ENCODE peak calls at places on chromosomes 3 and 15, in ten cellular contexts. One of them, this sample, is unnamed.

GRCh38 chr3:173932624-173933023 is 535.1 kb downstream of the NLGN1 start:
- DNase-seq in endodermal cell: peak; percentile 69
- DNase-seq in pancreas: no peak
- DNase-seq in cardiac muscle cell: peak; percentile 37
- DNase-seq in lower lobe of right lung: no peak
- DNase-seq in lung: no peak
- DNase-seq in neuronal stem cell: no peak
- DNase-seq in uterus: no peak
- DNase-seq in colonic mucosa: no peak
- DNase-seq in CD8-positive, alpha-beta memory T cell: no peak
- DNase-seq in this sample: no peak

GRCh38 chr3:11908981-11909698 is 62.5 kb upstream of the TAMM41 start:
- DNase-seq in colonic mucosa: no peak
- DNase-seq in cardiac muscle cell: no peak
- DNase-seq in lung: no peak
- DNase-seq in neuronal stem cell: no peak
- DNase-seq in endodermal cell: no peak
- DNase-seq in CD8-positive, alpha-beta memory T cell: no peak
- DNase-seq in lower lobe of right lung: no peak
- DNase-seq in uterus: no peak
- DNase-seq in pancreas: no peak
- DNase-seq in this sample: peak; percentile 50

GRCh38 chr3:172038823-172039222 is 555 bp upstream of the FNDC3B start:
- DNase-seq in uterus: peak; percentile 56
- DNase-seq in neuronal stem cell: no peak
- DNase-seq in lung: no peak
- DNase-seq in lower lobe of right lung: no peak
- DNase-seq in endodermal cell: peak; percentile 69
- DNase-seq in cardiac muscle cell: peak; percentile 81
- DNase-seq in colonic mucosa: no peak
- DNase-seq in pancreas: no peak
- DNase-seq in CD8-positive, alpha-beta memory T cell: no peak
- DNase-seq in this sample: no peak

GRCh38 chr3:189849262-189849661 is 218.1 kb downstream of the TP63 start:
- DNase-seq in lower lobe of right lung: no peak
- DNase-seq in endodermal cell: no peak
- DNase-seq in CD8-positive, alpha-beta memory T cell: no peak
- DNase-seq in pancreas: no peak
- DNase-seq in lung: no peak
- DNase-seq in colonic mucosa: no peak
- DNase-seq in cardiac muscle cell: no peak
- DNase-seq in neuronal stem cell: no peak
- DNase-seq in uterus: no peak
- DNase-seq in this sample: no peak

GRCh38 chr15:45021331-45021730 is 1.7 kb upstream of the SORD start:
- DNase-seq in pancreas: peak; percentile 56
- DNase-seq in lung: no peak
- DNase-seq in endodermal cell: no peak
- DNase-seq in CD8-positive, alpha-beta memory T cell: no peak
- DNase-seq in uterus: no peak
- DNase-seq in neuronal stem cell: no peak
- DNase-seq in lower lobe of right lung: no peak
- DNase-seq in colonic mucosa: no peak
- DNase-seq in cardiac muscle cell: no peak
- DNase-seq in this sample: no peak

GRCh38 chr15:88605507-88606436 is 15.4 kb upstream of the AEN start:
- DNase-seq in uterus: no peak
- DNase-seq in endodermal cell: peak; percentile 95
- DNase-seq in pancreas: peak; percentile 72
- DNase-seq in neuronal stem cell: peak; percentile 80
- DNase-seq in CD8-positive, alpha-beta memory T cell: no peak
- DNase-seq in colonic mucosa: no peak
- DNase-seq in lung: no peak
- DNase-seq in lower lobe of right lung: no peak
- DNase-seq in cardiac muscle cell: peak; percentile 50
- DNase-seq in this sample: peak; percentile 63

GRCh38 chr3:157081681-157082210 is 78.2 kb downstream of the CCNL1 start:
- DNase-seq in neuronal stem cell: peak; percentile 96
- DNase-seq in pancreas: peak; percentile 92
- DNase-seq in uterus: peak; percentile 90
- DNase-seq in lung: peak; percentile 87
- DNase-seq in colonic mucosa: peak; percentile 94
- DNase-seq in CD8-positive, alpha-beta memory T cell: peak; percentile 81
- DNase-seq in lower lobe of right lung: peak; percentile 92
- DNase-seq in cardiac muscle cell: peak; percentile 93
- DNase-seq in endodermal cell: peak; percentile 99
- DNase-seq in this sample: peak; percentile 94

GRCh38 chr15:62928242-62928995 is 114.1 kb upstream of the TPM1 start:
- DNase-seq in endodermal cell: no peak
- DNase-seq in colonic mucosa: no peak
- DNase-seq in lung: no peak
- DNase-seq in lower lobe of right lung: no peak
- DNase-seq in neuronal stem cell: no peak
- DNase-seq in uterus: no peak
- DNase-seq in cardiac muscle cell: peak; percentile 93
- DNase-seq in CD8-positive, alpha-beta memory T cell: no peak
- DNase-seq in pancreas: no peak
- DNase-seq in this sample: no peak

GRCh38 chr3:58164199-58164879 is 46.4 kb downstream of the DNASE1L3 start:
- DNase-seq in cardiac muscle cell: peak; percentile 60
- DNase-seq in uterus: no peak
- DNase-seq in neuronal stem cell: no peak
- DNase-seq in CD8-positive, alpha-beta memory T cell: no peak
- DNase-seq in endodermal cell: no peak
- DNase-seq in colonic mucosa: peak; percentile 63
- DNase-seq in pancreas: peak; percentile 97
- DNase-seq in lower lobe of right lung: peak; percentile 82
- DNase-seq in lung: peak; percentile 75
- DNase-seq in this sample: peak; percentile 84

GRCh38 chr3:193595939-193596487 is 3.0 kb downstream of the OPA1 start:
- DNase-seq in endodermal cell: no peak
- DNase-seq in CD8-positive, alpha-beta memory T cell: no peak
- DNase-seq in lung: no peak
- DNase-seq in colonic mucosa: no peak
- DNase-seq in pancreas: no peak
- DNase-seq in cardiac muscle cell: no peak
- DNase-seq in lower lobe of right lung: no peak
- DNase-seq in neuronal stem cell: no peak
- DNase-seq in uterus: no peak
- DNase-seq in this sample: no peak

GRCh38 chr3:75321060-75321459 is 343.1 kb upstream of the FRG2C start:
- DNase-seq in colonic mucosa: no peak
- DNase-seq in uterus: no peak
- DNase-seq in endodermal cell: no peak
- DNase-seq in cardiac muscle cell: no peak
- DNase-seq in pancreas: no peak
- DNase-seq in neuronal stem cell: no peak
- DNase-seq in CD8-positive, alpha-beta memory T cell: no peak
- DNase-seq in lower lobe of right lung: no peak
- DNase-seq in lung: no peak
- DNase-seq in this sample: no peak

GRCh38 chr15:45064386-45064785 is 41.4 kb downstream of the SORD start:
- DNase-seq in pancreas: no peak
- DNase-seq in colonic mucosa: no peak
- DNase-seq in cardiac muscle cell: peak; percentile 46
- DNase-seq in neuronal stem cell: no peak
- DNase-seq in lower lobe of right lung: no peak
- DNase-seq in uterus: no peak
- DNase-seq in CD8-positive, alpha-beta memory T cell: no peak
- DNase-seq in lung: no peak
- DNase-seq in endodermal cell: no peak
- DNase-seq in this sample: no peak

GRCh38 chr3:112889357-112889756 is 42.7 kb upstream of the CD200R1L start:
- DNase-seq in lower lobe of right lung: no peak
- DNase-seq in pancreas: no peak
- DNase-seq in CD8-positive, alpha-beta memory T cell: no peak
- DNase-seq in uterus: no peak
- DNase-seq in lung: no peak
- DNase-seq in colonic mucosa: no peak
- DNase-seq in endodermal cell: peak; percentile 53
- DNase-seq in cardiac muscle cell: no peak
- DNase-seq in neuronal stem cell: no peak
- DNase-seq in this sample: no peak

GRCh38 chr3:31227152-31227581 is 305.6 kb upstream of the STT3B start:
- DNase-seq in endodermal cell: no peak
- DNase-seq in pancreas: no peak
- DNase-seq in neuronal stem cell: no peak
- DNase-seq in colonic mucosa: no peak
- DNase-seq in lung: no peak
- DNase-seq in lower lobe of right lung: no peak
- DNase-seq in cardiac muscle cell: no peak
- DNase-seq in uterus: no peak
- DNase-seq in CD8-positive, alpha-beta memory T cell: no peak
- DNase-seq in this sample: no peak

GRCh38 chr3:69318410-69318809 is 67.5 kb downstream of the FRMD4B start:
- DNase-seq in colonic mucosa: no peak
- DNase-seq in pancreas: no peak
- DNase-seq in lung: no peak
- DNase-seq in lower lobe of right lung: no peak
- DNase-seq in cardiac muscle cell: no peak
- DNase-seq in endodermal cell: peak; percentile 21
- DNase-seq in uterus: no peak
- DNase-seq in CD8-positive, alpha-beta memory T cell: no peak
- DNase-seq in neuronal stem cell: no peak
- DNase-seq in this sample: no peak

GRCh38 chr15:88954431-88955277 is 41.5 kb upstream of the MFGE8 start:
- DNase-seq in lung: no peak
- DNase-seq in pancreas: no peak
- DNase-seq in endodermal cell: peak; percentile 51
- DNase-seq in lower lobe of right lung: no peak
- DNase-seq in cardiac muscle cell: peak; percentile 90
- DNase-seq in neuronal stem cell: no peak
- DNase-seq in CD8-positive, alpha-beta memory T cell: no peak
- DNase-seq in colonic mucosa: no peak
- DNase-seq in uterus: no peak
- DNase-seq in this sample: peak; percentile 90

DNA sequence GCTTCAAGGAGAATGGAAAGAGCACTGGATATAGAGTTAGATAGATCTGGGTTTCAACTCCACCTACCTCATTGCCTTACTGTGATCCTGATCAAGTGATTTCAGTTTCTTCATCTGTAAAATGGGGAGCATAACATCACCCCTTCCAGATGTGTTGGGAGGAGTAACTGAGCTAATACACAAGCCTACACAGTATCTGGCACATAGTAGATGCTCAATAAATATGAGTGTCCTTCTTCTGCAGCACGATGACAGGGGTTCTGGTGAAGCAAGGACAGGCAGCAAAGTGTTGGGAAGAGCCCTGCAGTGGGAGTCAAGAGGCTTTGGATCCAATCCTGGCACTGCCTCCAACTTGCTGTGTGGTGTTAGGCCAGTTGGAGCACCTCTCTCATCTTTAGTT is 270.0 kb downstream of the UACA start:
- DNase-seq in lower lobe of right lung: no peak
- DNase-seq in uterus: no peak
- DNase-seq in CD8-positive, alpha-beta memory T cell: no peak
- DNase-seq in cardiac muscle cell: no peak
- DNase-seq in endodermal cell: no peak
- DNase-seq in neuronal stem cell: no peak
- DNase-seq in lung: no peak
- DNase-seq in colonic mucosa: no peak
- DNase-seq in pancreas: no peak
- DNase-seq in this sample: peak; percentile 9
- H3K4me1 ChIP-seq in lower lobe of right lung: peaks cover 41% of the 10 kb centered on the region
- H3K4me1 ChIP-seq in uterus: no peaks in the 10 kb centered on the region
- H3K4me1 ChIP-seq in CD8-positive, alpha-beta memory T cell: peaks cover 69% of the 10 kb centered on the region
- H3K4me1 ChIP-seq in cardiac muscle cell: peaks cover 14% of the 10 kb centered on the region
- H3K4me1 ChIP-seq in endodermal cell: peaks cover 20% of the 10 kb centered on the region
- H3K4me1 ChIP-seq in neuronal stem cell: peaks cover 14% of the 10 kb centered on the region
- H3K4me1 ChIP-seq in lung: peaks cover 2% of the 10 kb centered on the region
- H3K4me1 ChIP-seq in colonic mucosa: no peaks in the 10 kb centered on the region
- H3K4me1 ChIP-seq in pancreas: no peaks in the 10 kb centered on the region
- H3K4me1 ChIP-seq in this sample: no peaks in the 10 kb centered on the region

DNA sequence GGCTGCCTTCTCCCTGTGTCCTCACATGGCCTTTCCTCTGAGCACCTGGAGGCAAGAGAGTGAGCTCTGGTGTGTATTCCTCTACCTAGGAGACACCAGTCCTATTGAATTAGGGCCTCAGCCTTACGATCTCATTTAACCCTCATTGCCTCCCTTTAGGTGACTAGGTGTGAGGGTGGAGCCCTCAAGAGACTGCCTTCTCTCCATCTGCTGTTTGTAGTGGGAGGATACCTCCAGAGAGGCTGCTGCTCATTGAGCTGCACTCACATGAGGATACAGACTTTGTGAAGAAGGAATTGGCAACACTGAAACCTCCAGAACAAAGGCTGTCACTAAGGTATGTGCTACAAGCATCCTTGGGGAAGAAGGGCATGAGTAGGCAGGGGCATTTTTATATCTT is at the start of gene CCR8:
- DNase-seq in lower lobe of right lung: no peak
- DNase-seq in endodermal cell: no peak
- DNase-seq in pancreas: no peak
- DNase-seq in lung: no peak
- DNase-seq in colonic mucosa: no peak
- DNase-seq in CD8-positive, alpha-beta memory T cell: no peak
- DNase-seq in uterus: no peak
- DNase-seq in cardiac muscle cell: no peak
- DNase-seq in neuronal stem cell: no peak
- DNase-seq in this sample: no peak
- H3K4me1 ChIP-seq in lower lobe of right lung: no peaks in the 10 kb centered on the region
- H3K4me1 ChIP-seq in endodermal cell: no peaks in the 10 kb centered on the region
- H3K4me1 ChIP-seq in pancreas: no peaks in the 10 kb centered on the region
- H3K4me1 ChIP-seq in lung: no peaks in the 10 kb centered on the region
- H3K4me1 ChIP-seq in colonic mucosa: no peaks in the 10 kb centered on the region
- H3K4me1 ChIP-seq in CD8-positive, alpha-beta memory T cell: no peaks in the 10 kb centered on the region
- H3K4me1 ChIP-seq in uterus: no peaks in the 10 kb centered on the region
- H3K4me1 ChIP-seq in cardiac muscle cell: no peaks in the 10 kb centered on the region
- H3K4me1 ChIP-seq in neuronal stem cell: no peaks in the 10 kb centered on the region
- H3K4me1 ChIP-seq in this sample: no peaks in the 10 kb centered on the region

GRCh38 chr3:184832903-184833302 is 20.9 kb downstream of the VPS8 start:
- DNase-seq in CD8-positive, alpha-beta memory T cell: no peak
- DNase-seq in lung: no peak
- DNase-seq in colonic mucosa: no peak
- DNase-seq in neuronal stem cell: no peak
- DNase-seq in endodermal cell: no peak
- DNase-seq in lower lobe of right lung: no peak
- DNase-seq in uterus: no peak
- DNase-seq in cardiac muscle cell: no peak
- DNase-seq in pancreas: no peak
- DNase-seq in this sample: no peak
- H3K4me1 ChIP-seq in CD8-positive, alpha-beta memory T cell: no peaks in the 10 kb centered on the region
- H3K4me1 ChIP-seq in lung: no peaks in the 10 kb centered on the region
- H3K4me1 ChIP-seq in colonic mucosa: no peaks in the 10 kb centered on the region
- H3K4me1 ChIP-seq in neuronal stem cell: no peaks in the 10 kb centered on the region
- H3K4me1 ChIP-seq in endodermal cell: no peaks in the 10 kb centered on the region
- H3K4me1 ChIP-seq in lower lobe of right lung: no peaks in the 10 kb centered on the region
- H3K4me1 ChIP-seq in uterus: no peaks in the 10 kb centered on the region
- H3K4me1 ChIP-seq in cardiac muscle cell: peaks cover 4% of the 10 kb centered on the region
- H3K4me1 ChIP-seq in pancreas: no peaks in the 10 kb centered on the region
- H3K4me1 ChIP-seq in this sample: no peaks in the 10 kb centered on the region

GRCh38 chr3:118245312-118245711 is 789.3 kb downstream of the IGSF11 start:
- DNase-seq in CD8-positive, alpha-beta memory T cell: no peak
- DNase-seq in neuronal stem cell: no peak
- DNase-seq in pancreas: no peak
- DNase-seq in endodermal cell: no peak
- DNase-seq in lung: no peak
- DNase-seq in cardiac muscle cell: no peak
- DNase-seq in lower lobe of right lung: no peak
- DNase-seq in colonic mucosa: no peak
- DNase-seq in uterus: no peak
- DNase-seq in this sample: no peak
- H3K4me1 ChIP-seq in CD8-positive, alpha-beta memory T cell: no peaks in the 10 kb centered on the region
- H3K4me1 ChIP-seq in neuronal stem cell: no peaks in the 10 kb centered on the region
- H3K4me1 ChIP-seq in pancreas: no peaks in the 10 kb centered on the region
- H3K4me1 ChIP-seq in endodermal cell: peaks cover 2% of the 10 kb centered on the region
- H3K4me1 ChIP-seq in lung: no peaks in the 10 kb centered on the region
- H3K4me1 ChIP-seq in cardiac muscle cell: no peaks in the 10 kb centered on the region
- H3K4me1 ChIP-seq in lower lobe of right lung: no peaks in the 10 kb centered on the region
- H3K4me1 ChIP-seq in colonic mucosa: no peaks in the 10 kb centered on the region
- H3K4me1 ChIP-seq in uterus: no peaks in the 10 kb centered on the region
- H3K4me1 ChIP-seq in this sample: no peaks in the 10 kb centered on the region

GRCh38 chr3:45991341-45991740 is 4.3 kb downstream of the FYCO1 start:
- DNase-seq in endodermal cell: no peak
- DNase-seq in colonic mucosa: no peak
- DNase-seq in lung: no peak
- DNase-seq in CD8-positive, alpha-beta memory T cell: no peak
- DNase-seq in pancreas: no peak
- DNase-seq in uterus: no peak
- DNase-seq in cardiac muscle cell: no peak
- DNase-seq in neuronal stem cell: no peak
- DNase-seq in lower lobe of right lung: no peak
- DNase-seq in this sample: no peak
- H3K4me1 ChIP-seq in endodermal cell: peaks cover 14% of the 10 kb centered on the region
- H3K4me1 ChIP-seq in colonic mucosa: peaks cover 8% of the 10 kb centered on the region
- H3K4me1 ChIP-seq in lung: peaks cover 31% of the 10 kb centered on the region
- H3K4me1 ChIP-seq in CD8-positive, alpha-beta memory T cell: peaks cover 80% of the 10 kb centered on the region
- H3K4me1 ChIP-seq in pancreas: peaks cover 38% of the 10 kb centered on the region
- H3K4me1 ChIP-seq in uterus: peaks cover 39% of the 10 kb centered on the region
- H3K4me1 ChIP-seq in cardiac muscle cell: peaks cover 83% of the 10 kb centered on the region
- H3K4me1 ChIP-seq in neuronal stem cell: peaks cover 7% of the 10 kb centered on the region
- H3K4me1 ChIP-seq in lower lobe of right lung: peaks cover 89% of the 10 kb centered on the region
- H3K4me1 ChIP-seq in this sample: peaks cover 16% of the 10 kb centered on the region

This sample was measured in aorta.